ENCODE peak calls at places on chromosomes 4 and X, in four cellular contexts. N is HCT116, T is right lobe of liver, P is uterus. O is an unnamed sample.
A peak's percentile ranks its signal among the peaks of the same experiment; 100 is the strongest.

GRCh38 chr4:103450693-103451092 is 252.6 kb upstream of the CENPE start:
- DNase-seq in N (no peak), T (no peak), P (no peak), O (no peak)

GRCh38 chrX:21725916-21726315 is 32.0 kb downstream of the SMPX start:
- DNase-seq in N (no peak), T (no peak), P (no peak), O (no peak)

GRCh38 chr4:88391703-88392102 is 13.1 kb downstream of the HERC6 start:
- DNase-seq in N (no peak), T (no peak), P (no peak), O (no peak)

GRCh38 chrX:55109304-55109703 is 20.5 kb downstream of the PAGE2 start:
- DNase-seq in N (no peak), T (no peak), P (no peak), O (no peak)

GRCh38 chr4:71775449-71775848 is 8.4 kb downstream of the GC start:
- DNase-seq in N (no peak), T (no peak), P (no peak), O (no peak)

GRCh38 chr4:98850937-98851336 is 78.0 kb downstream of the EIF4E start:
- DNase-seq in N (no peak), T (no peak), P (no peak), O (no peak)

GRCh38 chrX:108699368-108699767 is 37.0 kb downstream of the IRS4 start:
- DNase-seq in N (peak; percentile 16), T (no peak), P (no peak), O (no peak)

GRCh38 chr4:143762511-143762910 is 62.0 kb upstream of the FREM3 start:
- DNase-seq in N (no peak), T (no peak), P (no peak), O (no peak)

GRCh38 chr4:67678612-67679011 is 22.3 kb downstream of the UBA6 start:
- DNase-seq in N (no peak), T (no peak), P (no peak), O (no peak)

GRCh38 chrX:18931972-18932371 is 51.9 kb downstream of the PHKA2 start:
- DNase-seq in N (no peak), T (no peak), P (no peak), O (peak; percentile 2)

GRCh38 chr4:23903859-23904438 is 14.1 kb upstream of the PPARGC1A start:
- DNase-seq in N (no peak), T (no peak), P (no peak), O (no peak)

GRCh38 chrX:47707031-47707780 is 48.2 kb upstream of the UXT start:
- DNase-seq in N (no peak), T (no peak), P (no peak), O (peak; percentile 26)

GRCh38 chr4:75340561-75340960 is 173.6 kb downstream of the RCHY1 start:
- DNase-seq in N (no peak), T (no peak), P (no peak), O (no peak)

GRCh38 chrX:13828392-13828791 is 11.5 kb upstream of the GPM6B start:
- DNase-seq in N (no peak), T (no peak), P (no peak), O (no peak)

GRCh38 chr4:41692717-41693345 is 55.7 kb downstream of the PHOX2B start:
- DNase-seq in N (peak; percentile 46), T (peak; percentile 37), P (peak; percentile 16), O (peak; percentile 43)

GRCh38 chr4:86706923-86707597 is 112.9 kb downstream of the PTPN13 start:
- DNase-seq in N (no peak), T (no peak), P (no peak), O (no peak)
- TF ChIP-seq CTCF in N (no peak), T (no peak), P (no peak), O (no peak)

DNA sequence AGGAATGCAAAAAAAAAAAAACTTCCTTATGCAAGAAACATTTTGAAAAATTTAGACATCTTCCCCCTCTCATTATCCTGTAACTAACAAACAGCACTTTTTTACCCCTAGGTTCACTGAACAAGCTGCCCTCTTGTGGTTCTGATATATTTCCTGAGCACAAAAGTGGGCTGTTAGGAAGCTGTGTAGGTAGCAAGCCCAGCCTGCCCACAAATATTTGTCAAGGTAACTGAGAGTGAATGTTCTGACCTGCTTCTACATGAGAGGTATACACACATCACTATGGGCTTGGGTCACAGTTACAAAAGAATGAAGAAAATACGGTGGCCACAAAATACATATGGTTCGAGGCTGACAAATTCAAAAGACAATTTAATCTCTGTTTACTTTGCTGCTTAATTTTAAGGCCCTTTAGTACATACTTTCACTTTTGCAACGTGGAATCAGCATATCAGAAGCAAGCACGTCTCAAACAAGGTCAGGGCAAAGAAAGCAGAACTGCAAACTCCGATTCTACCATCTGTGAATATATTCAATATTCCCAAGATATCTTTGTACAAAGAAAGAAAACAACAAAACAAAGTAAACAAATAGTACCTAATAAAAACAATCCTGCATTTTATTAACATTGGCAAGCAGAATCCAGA is 78.6 kb downstream of the RBM47 start:
- DNase-seq in N (peak; percentile 38), T (no peak), P (no peak), O (no peak)
- TF ChIP-seq POLR2A in N (no peak), T (no peak), P (no peak), O (no peak)

GRCh38 chr4:153419673-153420278 is 46.4 kb upstream of the TMEM131L start:
- DNase-seq in N (no peak), T (no peak), P (no peak), O (no peak)

GRCh38 chr4:153420361-153420760 is 45.8 kb upstream of the TMEM131L start:
- DNase-seq in N (no peak), T (no peak), P (no peak), O (no peak)

GRCh38 chr4:153419029-153419428 is 47.1 kb upstream of the TMEM131L start:
- DNase-seq in N (no peak), T (no peak), P (no peak), O (no peak)

GRCh38 chr4:153418114-153418513 is 48.0 kb upstream of the TMEM131L start:
- DNase-seq in N (no peak), T (no peak), P (no peak), O (no peak)

GRCh38 chr4:153418581-153418980 is 47.6 kb upstream of the TMEM131L start:
- DNase-seq in N (no peak), T (no peak), P (no peak), O (no peak)
- H3K27ac ChIP-seq in N (no peak overlapping the region), T (no peak overlapping the region), P (no peak overlapping the region), O (no peak overlapping the region)

DNA sequence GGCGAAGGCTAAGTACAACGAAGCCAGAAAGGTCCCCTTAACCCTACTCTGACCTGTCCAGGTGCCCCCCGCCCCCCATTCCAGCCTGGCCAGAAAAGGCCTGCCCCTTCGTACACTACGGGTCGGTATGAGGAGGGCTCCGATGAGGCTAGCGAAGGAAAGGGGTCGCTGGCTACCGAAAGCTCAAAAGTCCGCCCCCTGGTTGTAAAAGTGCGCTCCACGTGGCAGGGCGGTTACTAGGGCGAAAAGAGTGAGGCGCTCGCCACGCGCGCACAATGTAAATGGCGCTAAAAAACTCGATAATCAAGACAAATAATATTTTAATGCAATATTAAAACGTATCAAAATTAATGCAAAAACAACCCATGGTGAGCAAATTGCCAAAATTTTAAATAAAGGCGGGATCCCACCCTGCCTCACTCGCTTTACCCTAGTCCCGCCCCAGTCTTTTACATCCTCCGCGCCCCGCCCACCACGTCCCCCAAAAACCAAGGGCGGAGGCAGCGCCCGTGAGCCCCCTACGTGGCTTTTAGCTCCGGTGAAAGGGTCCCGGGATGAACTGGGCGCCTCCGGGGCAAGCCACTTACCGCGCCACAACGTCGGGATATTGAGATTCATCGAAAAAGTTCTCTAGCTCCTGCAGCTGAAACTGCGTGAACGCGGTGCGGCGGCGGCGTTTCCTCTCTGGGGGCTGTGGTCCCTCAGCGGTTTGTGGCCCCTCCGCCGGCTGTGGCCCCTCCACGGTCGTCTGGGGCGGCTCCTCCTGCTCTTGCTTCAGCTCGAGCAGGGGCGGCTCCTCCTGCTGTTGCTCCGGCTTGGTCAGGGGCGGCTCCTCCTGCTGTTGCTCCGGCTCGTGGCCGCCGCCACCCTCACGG is 929 bp downstream of the ESX1 start:
- DNase-seq in N (no peak), T (no peak), P (no peak), O (no peak)
- TF ChIP-seq CTCF in N (no peak), T (no peak), P (no peak), O (no peak)

DNA sequence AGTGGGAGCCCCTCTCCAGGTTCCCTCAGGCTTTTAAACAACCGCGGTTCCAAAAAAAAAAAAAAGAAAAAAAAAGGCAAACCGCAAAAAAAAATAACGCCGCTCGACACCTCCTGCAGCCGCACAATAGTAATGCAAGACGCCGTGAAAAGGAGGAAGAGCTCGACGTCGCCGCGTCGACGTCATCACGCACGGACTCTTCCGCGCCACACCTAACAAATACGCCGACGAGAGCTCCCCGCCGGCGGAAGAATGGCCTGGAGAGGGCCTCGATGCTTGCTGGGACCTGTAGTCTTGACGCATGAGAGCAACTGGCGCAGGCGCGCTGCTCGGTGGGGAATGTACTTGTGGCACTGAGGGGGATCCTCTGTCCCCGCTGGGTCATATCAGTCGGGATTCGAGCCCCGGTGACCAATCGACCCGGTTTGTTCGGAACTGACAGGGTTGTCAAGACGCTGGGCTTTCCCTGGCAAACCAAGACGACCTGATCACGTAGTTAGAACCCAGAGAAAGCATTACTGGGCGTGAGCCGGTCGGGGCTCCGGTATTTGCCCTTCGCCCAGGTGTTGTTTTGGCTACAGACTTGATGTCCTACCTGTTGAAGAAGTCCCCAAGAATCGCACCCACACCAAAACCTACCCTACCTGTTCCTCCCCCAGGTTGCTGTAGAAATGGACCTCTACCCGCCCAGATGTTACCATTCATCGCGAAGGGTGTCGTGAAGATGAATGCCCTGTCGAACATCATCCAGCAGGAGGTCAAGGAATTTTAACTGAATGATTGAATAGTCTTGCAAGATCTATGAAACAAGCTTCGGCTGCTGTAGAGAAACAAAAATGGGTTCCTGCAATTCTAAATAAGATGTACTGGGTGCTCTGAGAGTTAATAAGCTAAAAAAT is at the start of gene CBR4:
- DNase-seq in N (peak; percentile 96), T (peak; percentile 98), P (peak; percentile 96), O (peak; percentile 98)
- TF ChIP-seq POLR2A in N (peak; percentile 86), T (peak; percentile 85), P (peak; percentile 82), O (peak; percentile 90)

DNA sequence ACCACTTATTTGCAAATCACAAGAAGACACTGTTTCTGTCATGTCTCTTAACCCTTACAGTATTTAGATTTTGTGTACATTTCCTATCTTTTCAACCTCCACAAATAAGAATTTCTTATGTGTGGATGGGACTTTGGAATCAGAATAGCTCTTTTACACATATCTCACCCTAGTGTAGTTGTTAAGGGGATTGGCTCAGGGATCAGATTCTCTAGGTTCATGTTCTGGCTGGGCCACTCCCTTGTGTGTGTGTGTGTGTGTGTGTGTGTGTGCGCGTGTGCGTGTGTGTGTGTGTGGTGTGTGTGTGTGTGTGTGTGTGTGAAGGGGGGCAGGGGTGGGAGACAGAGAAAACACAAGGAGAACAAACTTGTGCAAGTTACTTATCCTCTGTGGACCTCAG is 113.7 kb downstream of the TMEM164 start:
- DNase-seq in N (no peak), T (no peak), P (no peak), O (no peak)
- H3K27ac ChIP-seq in N (no peak overlapping the region), T (no peak overlapping the region), P (no peak overlapping the region), O (no peak overlapping the region)

GRCh38 chrX:3653111-3653510 is 60.3 kb downstream of the PRKX start:
- DNase-seq in N (no peak), T (no peak), P (no peak), O (no peak)
- TF ChIP-seq CTCF in N (no peak), T (no peak), P (no peak), O (no peak)

GRCh38 chr4:3130826-3131225 is 56.3 kb downstream of the HTT start:
- DNase-seq in N (no peak), T (no peak), P (no peak), O (no peak)
- TF ChIP-seq POLR2A in N (no peak), T (no peak), P (no peak), O (no peak)

DNA sequence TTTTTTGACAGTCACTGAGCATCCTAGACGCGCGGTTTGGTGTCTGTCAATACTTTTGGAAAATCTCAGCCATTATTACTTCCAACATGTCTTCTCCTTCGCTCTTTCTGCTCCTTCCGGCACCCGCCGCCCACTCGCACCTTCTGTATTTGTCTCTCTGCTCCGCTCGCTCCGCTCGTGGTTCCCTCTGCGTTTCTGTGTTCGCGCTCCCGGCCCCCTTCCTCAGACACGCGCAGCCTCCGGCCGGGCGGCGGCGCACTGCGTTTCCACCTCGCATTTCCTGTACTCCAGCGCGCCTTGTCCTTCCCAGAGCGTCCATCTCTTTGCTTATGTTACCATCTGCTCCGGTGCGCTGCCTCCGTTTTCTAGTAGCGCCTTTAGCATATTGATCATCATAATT is 21.1 kb downstream of the PDE6B start:
- DNase-seq in N (no peak), T (no peak), P (no peak), O (no peak)
- H3K27ac ChIP-seq in N (no peak overlapping the region), T (no peak overlapping the region), P (no peak overlapping the region), O (no peak overlapping the region)

O was measured in adrenal gland.